ENCODE peak calls at places on chromosomes 13 and 19, in eight cellular contexts. J, H, T, S, U, K, W and A are unnamed samples.

GRCh38 chr19:3968556-3969434 is 2.1 kb downstream of the DAPK3 start:
- DNase-seq in S (peak), T (peak), H (peak), K (no peak), W (peak), U (peak), J (no peak), A (peak)

GRCh38 chr13:113413898-113414282 is 39.4 kb downstream of the ADPRHL1 start:
- DNase-seq in T (no peak), S (no peak), H (no peak), J (no peak), U (no peak), K (no peak), W (peak), A (peak)

GRCh38 chr13:44011036-44011435 is 131.3 kb downstream of the LACC1 start:
- DNase-seq in J (no peak), W (no peak), S (no peak), H (peak), K (no peak), T (no peak), U (peak), A (peak)

GRCh38 chr13:84574851-84575250 is 692.6 kb upstream of the SLITRK1 start:
- DNase-seq in T (peak), U (peak), H (peak), J (no peak), S (peak), K (no peak), W (no peak), A (no peak)

GRCh38 chr19:13788991-13789390 is 6.3 kb upstream of the ZSWIM4 start:
- DNase-seq in U (peak), S (peak), J (no peak), H (peak), W (peak), T (no peak), K (peak), A (no peak)

GRCh38 chr13:61040180-61040579 is 375.5 kb downstream of the PCDH20 start:
- DNase-seq in U (no peak), T (peak), S (no peak), J (no peak), H (no peak), K (no peak), W (no peak), A (no peak)

GRCh38 chr19:48123907-48124675 is 13.5 kb upstream of the PLA2G4C start:
- DNase-seq in K (peak), T (peak), U (peak), H (peak), S (peak), W (no peak), J (no peak), A (no peak)

GRCh38 chr19:12840091-12841079 is 2.1 kb downstream of the MAST1 start:
- DNase-seq in H (peak), J (no peak), K (peak), U (peak), W (no peak), T (peak), S (peak), A (peak)

GRCh38 chr13:59750860-59751259 is 412.9 kb downstream of the DIAPH3 start:
- DNase-seq in W (no peak), S (peak), J (no peak), U (peak), T (no peak), K (no peak), H (peak), A (no peak)

GRCh38 chr19:16516381-16516780 is 20.2 kb downstream of the C19orf44 start:
- DNase-seq in J (no peak), K (no peak), W (no peak), H (no peak), U (no peak), T (no peak), S (no peak), A (no peak)

GRCh38 chr13:110137677-110138008 is 169.3 kb downstream of the COL4A1 start:
- DNase-seq in T (no peak), W (no peak), J (peak), S (no peak), U (peak), K (peak), H (no peak), A (no peak)

GRCh38 chr13:20573636-20574035 is 6.7 kb downstream of the IFT88 start:
- DNase-seq in U (no peak), T (no peak), J (no peak), W (no peak), K (no peak), S (no peak), H (no peak), A (no peak)